ENCODE peak calls at places on chromosomes 13 and 19, in four cellular contexts. One of them, this sample, is unnamed.

GRCh38 chr13:95643814-95644598 is 500 bp downstream of the DZIP1 start:
- DNase-seq in stimulated activated CD8-positive, alpha-beta memory T cell treated with anti-CD3 and anti-CD28 coated beads, Interleukin-4, amount 100 ng/mL, for 1 hour: no peak
- DNase-seq in SJSA1: peak; percentile 64
- DNase-seq in ascending aorta: no peak
- DNase-seq in this sample: peak; percentile 30

GRCh38 chr19:5053661-5054060 is 84.7 kb downstream of the KDM4B start:
- DNase-seq in stimulated activated CD8-positive, alpha-beta memory T cell treated with anti-CD3 and anti-CD28 coated beads, Interleukin-4, amount 100 ng/mL, for 1 hour: no peak
- DNase-seq in SJSA1: no peak
- DNase-seq in ascending aorta: no peak
- DNase-seq in this sample: no peak

GRCh38 chr13:25588336-25589060 is 216.7 kb downstream of the ATP8A2 start:
- DNase-seq in stimulated activated CD8-positive, alpha-beta memory T cell treated with anti-CD3 and anti-CD28 coated beads, Interleukin-4, amount 100 ng/mL, for 1 hour: no peak
- DNase-seq in SJSA1: no peak
- DNase-seq in ascending aorta: no peak
- DNase-seq in this sample: no peak

GRCh38 chr13:97028441-97029299 is 34.4 kb upstream of the OXGR1 start:
- DNase-seq in stimulated activated CD8-positive, alpha-beta memory T cell treated with anti-CD3 and anti-CD28 coated beads, Interleukin-4, amount 100 ng/mL, for 1 hour: peak; percentile 13
- DNase-seq in SJSA1: peak; percentile 57
- DNase-seq in ascending aorta: peak; percentile 84
- DNase-seq in this sample: peak; percentile 4

GRCh38 chr13:111122056-111122455 is 6.9 kb downstream of the ARHGEF7 start:
- DNase-seq in stimulated activated CD8-positive, alpha-beta memory T cell treated with anti-CD3 and anti-CD28 coated beads, Interleukin-4, amount 100 ng/mL, for 1 hour: no peak
- DNase-seq in SJSA1: no peak
- DNase-seq in ascending aorta: no peak
- DNase-seq in this sample: no peak

GRCh38 chr19:3062165-3063105 is at the start of gene TLE5:
- DNase-seq in stimulated activated CD8-positive, alpha-beta memory T cell treated with anti-CD3 and anti-CD28 coated beads, Interleukin-4, amount 100 ng/mL, for 1 hour: peak; percentile 52
- DNase-seq in SJSA1: peak; percentile 39
- DNase-seq in ascending aorta: peak; percentile 77
- DNase-seq in this sample: no peak

GRCh38 chr19:16668176-16668575 is 7.2 kb downstream of the TMEM38A start:
- DNase-seq in stimulated activated CD8-positive, alpha-beta memory T cell treated with anti-CD3 and anti-CD28 coated beads, Interleukin-4, amount 100 ng/mL, for 1 hour: no peak
- DNase-seq in SJSA1: no peak
- DNase-seq in ascending aorta: no peak
- DNase-seq in this sample: no peak

GRCh38 chr19:57559008-57559403 is 657 bp downstream of the ZNF550 start:
- DNase-seq in stimulated activated CD8-positive, alpha-beta memory T cell treated with anti-CD3 and anti-CD28 coated beads, Interleukin-4, amount 100 ng/mL, for 1 hour: no peak
- DNase-seq in SJSA1: peak; percentile 29
- DNase-seq in ascending aorta: no peak
- DNase-seq in this sample: no peak

This sample was measured in T1000.